ENCODE peak calls at places on chromosomes 6 and 20, in six cellular contexts. One of them, this sample, is unnamed.

GRCh38 chr20:36462440-36463211 is 78.7 kb upstream of the MYL9 start:
- DNase-seq in NCI-H146: peak; percentile 39
- DNase-seq in NCI-H524: no peak
- DNase-seq in HT1080: peak; percentile 76
- DNase-seq in Karpas-422: no peak
- DNase-seq in lower lobe of right lung: peak; percentile 71
- DNase-seq in this sample: no peak

GRCh38 chr6:7467007-7467897 is 74.2 kb upstream of the DSP start:
- DNase-seq in NCI-H146: no peak
- DNase-seq in NCI-H524: no peak
- DNase-seq in HT1080: no peak
- DNase-seq in Karpas-422: no peak
- DNase-seq in lower lobe of right lung: no peak
- DNase-seq in this sample: no peak

GRCh38 chr6:55734256-55734655 is 141.1 kb downstream of the BMP5 start:
- DNase-seq in NCI-H146: no peak
- DNase-seq in NCI-H524: no peak
- DNase-seq in HT1080: no peak
- DNase-seq in Karpas-422: no peak
- DNase-seq in lower lobe of right lung: no peak
- DNase-seq in this sample: no peak

GRCh38 chr6:104580452-104580851 is 279.3 kb downstream of the HACE1 start:
- DNase-seq in NCI-H146: no peak
- DNase-seq in NCI-H524: no peak
- DNase-seq in HT1080: no peak
- DNase-seq in Karpas-422: no peak
- DNase-seq in lower lobe of right lung: no peak
- DNase-seq in this sample: no peak

GRCh38 chr6:252775-253526 is 39.3 kb upstream of the DUSP22 start:
- DNase-seq in NCI-H146: no peak
- DNase-seq in NCI-H524: no peak
- DNase-seq in HT1080: no peak
- DNase-seq in Karpas-422: no peak
- DNase-seq in lower lobe of right lung: no peak
- DNase-seq in this sample: no peak

GRCh38 chr6:48951917-48952316 is 511.1 kb downstream of the MMUT start:
- DNase-seq in NCI-H146: no peak
- DNase-seq in NCI-H524: no peak
- DNase-seq in HT1080: no peak
- DNase-seq in Karpas-422: no peak
- DNase-seq in lower lobe of right lung: no peak
- DNase-seq in this sample: no peak

GRCh38 chr6:43909474-43910148 is 139.6 kb downstream of the VEGFA start:
- DNase-seq in NCI-H146: no peak
- DNase-seq in NCI-H524: no peak
- DNase-seq in HT1080: no peak
- DNase-seq in Karpas-422: no peak
- DNase-seq in lower lobe of right lung: peak; percentile 21
- DNase-seq in this sample: no peak

GRCh38 chr20:57718490-57719009 is 8.7 kb upstream of the PMEPA1 start:
- DNase-seq in NCI-H146: peak; percentile 99
- DNase-seq in NCI-H524: peak; percentile 97
- DNase-seq in HT1080: peak; percentile 96
- DNase-seq in Karpas-422: peak; percentile 97
- DNase-seq in lower lobe of right lung: peak; percentile 97
- DNase-seq in this sample: peak; percentile 10

GRCh38 chr6:25014806-25015560 is 79.2 kb upstream of the RIPOR2 start:
- DNase-seq in NCI-H146: no peak
- DNase-seq in NCI-H524: no peak
- DNase-seq in HT1080: no peak
- DNase-seq in Karpas-422: peak; percentile 88
- DNase-seq in lower lobe of right lung: no peak
- DNase-seq in this sample: no peak

GRCh38 chr6:37314803-37315515 is 38.8 kb upstream of the RNF8 start:
- DNase-seq in NCI-H146: peak; percentile 36
- DNase-seq in NCI-H524: peak; percentile 72
- DNase-seq in HT1080: peak; percentile 37
- DNase-seq in Karpas-422: peak; percentile 76
- DNase-seq in lower lobe of right lung: no peak
- DNase-seq in this sample: no peak

GRCh38 chr6:7106752-7107577 is 796 bp upstream of the RREB1 start:
- DNase-seq in NCI-H146: peak; percentile 35
- DNase-seq in NCI-H524: peak; percentile 10
- DNase-seq in HT1080: no peak
- DNase-seq in Karpas-422: no peak
- DNase-seq in lower lobe of right lung: peak; percentile 59
- DNase-seq in this sample: no peak

GRCh38 chr6:140062042-140063041 is 687.9 kb upstream of the CITED2 start:
- DNase-seq in NCI-H146: no peak
- DNase-seq in NCI-H524: peak; percentile 20
- DNase-seq in HT1080: peak; percentile 79
- DNase-seq in Karpas-422: no peak
- DNase-seq in lower lobe of right lung: no peak
- DNase-seq in this sample: no peak

GRCh38 chr20:61424011-61424627 is 172.1 kb downstream of the CDH4 start:
- DNase-seq in NCI-H146: no peak
- DNase-seq in NCI-H524: no peak
- DNase-seq in HT1080: no peak
- DNase-seq in Karpas-422: no peak
- DNase-seq in lower lobe of right lung: no peak
- DNase-seq in this sample: no peak

GRCh38 chr6:99612551-99613397 is 6.1 kb downstream of the PRDM13 start:
- DNase-seq in NCI-H146: no peak
- DNase-seq in NCI-H524: peak; percentile 95
- DNase-seq in HT1080: no peak
- DNase-seq in Karpas-422: no peak
- DNase-seq in lower lobe of right lung: no peak
- DNase-seq in this sample: peak; percentile 60

GRCh38 chr6:44076366-44077200 is 50.7 kb downstream of the MRPL14 start:
- DNase-seq in NCI-H146: no peak
- DNase-seq in NCI-H524: no peak
- DNase-seq in HT1080: no peak
- DNase-seq in Karpas-422: peak; percentile 74
- DNase-seq in lower lobe of right lung: peak; percentile 66
- DNase-seq in this sample: no peak

GRCh38 chr20:42150230-42150629 is 532.1 kb upstream of the CHD6 start:
- DNase-seq in NCI-H146: no peak
- DNase-seq in NCI-H524: no peak
- DNase-seq in HT1080: no peak
- DNase-seq in Karpas-422: no peak
- DNase-seq in lower lobe of right lung: no peak
- DNase-seq in this sample: no peak

GRCh38 chr6:87257046-87257445 is 65.3 kb upstream of the SMIM8 start:
- DNase-seq in NCI-H146: no peak
- DNase-seq in NCI-H524: no peak
- DNase-seq in HT1080: no peak
- DNase-seq in Karpas-422: no peak
- DNase-seq in lower lobe of right lung: no peak
- DNase-seq in this sample: no peak

GRCh38 chr20:13290724-13291123 is 69.7 kb downstream of the ISM1 start:
- DNase-seq in NCI-H146: no peak
- DNase-seq in NCI-H524: no peak
- DNase-seq in HT1080: no peak
- DNase-seq in Karpas-422: no peak
- DNase-seq in lower lobe of right lung: no peak
- DNase-seq in this sample: no peak

GRCh38 chr6:54050750-54051149 is 60.5 kb upstream of the MLIP start:
- DNase-seq in NCI-H146: no peak
- DNase-seq in NCI-H524: no peak
- DNase-seq in HT1080: no peak
- DNase-seq in Karpas-422: no peak
- DNase-seq in lower lobe of right lung: no peak
- DNase-seq in this sample: no peak

GRCh38 chr20:47596003-47596571 is 94.4 kb downstream of the NCOA3 start:
- DNase-seq in NCI-H146: no peak
- DNase-seq in NCI-H524: no peak
- DNase-seq in HT1080: no peak
- DNase-seq in Karpas-422: no peak
- DNase-seq in lower lobe of right lung: no peak
- DNase-seq in this sample: no peak

GRCh38 chr20:22303523-22303922 is 280.8 kb downstream of the FOXA2 start:
- DNase-seq in NCI-H146: no peak
- DNase-seq in NCI-H524: no peak
- DNase-seq in HT1080: peak; percentile 36
- DNase-seq in Karpas-422: no peak
- DNase-seq in lower lobe of right lung: no peak
- DNase-seq in this sample: no peak

GRCh38 chr6:161137839-161138544 is 135.9 kb downstream of the AGPAT4 start:
- DNase-seq in NCI-H146: no peak
- DNase-seq in NCI-H524: no peak
- DNase-seq in HT1080: peak; percentile 26
- DNase-seq in Karpas-422: no peak
- DNase-seq in lower lobe of right lung: no peak
- DNase-seq in this sample: no peak

GRCh38 chr20:62908971-62909791 is 17.1 kb downstream of the DIDO1 start:
- DNase-seq in NCI-H146: peak; percentile 94
- DNase-seq in NCI-H524: no peak
- DNase-seq in HT1080: no peak
- DNase-seq in Karpas-422: no peak
- DNase-seq in lower lobe of right lung: peak; percentile 25
- DNase-seq in this sample: peak; percentile 91

GRCh38 chr6:140744648-140745320 is 1370.3 kb upstream of the CITED2 start:
- DNase-seq in NCI-H146: no peak
- DNase-seq in NCI-H524: no peak
- DNase-seq in HT1080: peak; percentile 77
- DNase-seq in Karpas-422: no peak
- DNase-seq in lower lobe of right lung: no peak
- DNase-seq in this sample: no peak

GRCh38 chr6:99402458-99402857 is 8.5 kb upstream of the COQ3 start:
- DNase-seq in NCI-H146: no peak
- DNase-seq in NCI-H524: no peak
- DNase-seq in HT1080: no peak
- DNase-seq in Karpas-422: no peak
- DNase-seq in lower lobe of right lung: no peak
- DNase-seq in this sample: no peak

GRCh38 chr6:88368071-88368787 is 202.1 kb upstream of the CNR1 start:
- DNase-seq in NCI-H146: no peak
- DNase-seq in NCI-H524: no peak
- DNase-seq in HT1080: peak; percentile 48
- DNase-seq in Karpas-422: no peak
- DNase-seq in lower lobe of right lung: no peak
- DNase-seq in this sample: no peak

GRCh38 chr6:87722831-87723726 is 21.0 kb upstream of the AKIRIN2 start:
- DNase-seq in NCI-H146: peak; percentile 11
- DNase-seq in NCI-H524: no peak
- DNase-seq in HT1080: peak; percentile 98
- DNase-seq in Karpas-422: no peak
- DNase-seq in lower lobe of right lung: peak; percentile 68
- DNase-seq in this sample: no peak

GRCh38 chr20:58598271-58599015 is 52.6 kb upstream of the STX16 start:
- DNase-seq in NCI-H146: no peak
- DNase-seq in NCI-H524: no peak
- DNase-seq in HT1080: no peak
- DNase-seq in Karpas-422: no peak
- DNase-seq in lower lobe of right lung: no peak
- DNase-seq in this sample: no peak

GRCh38 chr20:54458219-54458618 is 17.2 kb upstream of the DOK5 start:
- DNase-seq in NCI-H146: no peak
- DNase-seq in NCI-H524: no peak
- DNase-seq in HT1080: no peak
- DNase-seq in Karpas-422: no peak
- DNase-seq in lower lobe of right lung: no peak
- DNase-seq in this sample: no peak

GRCh38 chr20:51800132-51800721 is 2.1 kb downstream of the SALL4 start:
- DNase-seq in NCI-H146: peak; percentile 90
- DNase-seq in NCI-H524: peak; percentile 43
- DNase-seq in HT1080: no peak
- DNase-seq in Karpas-422: peak; percentile 80
- DNase-seq in lower lobe of right lung: peak; percentile 70
- DNase-seq in this sample: peak; percentile 85

GRCh38 chr6:45626087-45626891 is 248.6 kb upstream of the SUPT3H start:
- DNase-seq in NCI-H146: no peak
- DNase-seq in NCI-H524: no peak
- DNase-seq in HT1080: peak; percentile 90
- DNase-seq in Karpas-422: no peak
- DNase-seq in lower lobe of right lung: no peak
- DNase-seq in this sample: no peak

GRCh38 chr6:437042-437402 is 45.5 kb downstream of the IRF4 start:
- DNase-seq in NCI-H146: no peak
- DNase-seq in NCI-H524: no peak
- DNase-seq in HT1080: peak; percentile 36
- DNase-seq in Karpas-422: no peak
- DNase-seq in lower lobe of right lung: no peak
- DNase-seq in this sample: no peak

GRCh38 chr6:3776881-3777507 is 25.5 kb upstream of the PXDC1 start:
- DNase-seq in NCI-H146: peak; percentile 13
- DNase-seq in NCI-H524: no peak
- DNase-seq in HT1080: no peak
- DNase-seq in Karpas-422: no peak
- DNase-seq in lower lobe of right lung: no peak
- DNase-seq in this sample: no peak

GRCh38 chr6:160781298-160781697 is 79.3 kb downstream of the PLG start:
- DNase-seq in NCI-H146: no peak
- DNase-seq in NCI-H524: no peak
- DNase-seq in HT1080: no peak
- DNase-seq in Karpas-422: no peak
- DNase-seq in lower lobe of right lung: no peak
- DNase-seq in this sample: no peak

GRCh38 chr20:57383447-57384347 is 7.5 kb upstream of the RBM38 start:
- DNase-seq in NCI-H146: peak; percentile 43
- DNase-seq in NCI-H524: no peak
- DNase-seq in HT1080: no peak
- DNase-seq in Karpas-422: no peak
- DNase-seq in lower lobe of right lung: no peak
- DNase-seq in this sample: peak; percentile 39

GRCh38 chr6:12196326-12196936 is 93.7 kb upstream of the EDN1 start:
- DNase-seq in NCI-H146: no peak
- DNase-seq in NCI-H524: no peak
- DNase-seq in HT1080: peak; percentile 80
- DNase-seq in Karpas-422: no peak
- DNase-seq in lower lobe of right lung: no peak
- DNase-seq in this sample: no peak